ENCODE peak calls at places on chromosomes 13 and 19, in seven cellular contexts. K is GM12878, R is endodermal cell, T is upper lobe of right lung, V is IMR-90, P is mammary epithelial cell, E is adrenal gland. Y is an unnamed sample.
A peak's percentile ranks its signal among the peaks of the same experiment; 100 is the strongest.

GRCh38 chr13:45827318-45827717 is 24.2 kb downstream of the SIAH3 start:
- DNase-seq in K (no peak), P (no peak), V (no peak), T (no peak), E (peak; percentile 74), R (no peak), Y (no peak)

GRCh38 chr19:46429999-46430398 is 1.3 kb upstream of the PNMA8C start:
- DNase-seq in E (no peak), R (no peak), V (no peak), K (no peak), T (no peak), P (no peak), Y (no peak)

GRCh38 chr13:45396548-45397095 is 21.6 kb downstream of the SLC25A30 start:
- DNase-seq in E (no peak), V (peak; percentile 23), R (peak; percentile 64), K (no peak), T (no peak), P (no peak), Y (no peak)

GRCh38 chr19:15544283-15544682 is 36.0 kb downstream of the CYP4F22 start:
- DNase-seq in E (no peak), V (no peak), T (no peak), R (no peak), P (no peak), K (no peak), Y (no peak)

GRCh38 chr19:46776927-46777911 is 11.2 kb downstream of the SLC1A5 start:
- DNase-seq in R (peak; percentile 95), V (no peak), T (no peak), E (no peak), P (no peak), K (no peak), Y (no peak)

GRCh38 chr19:19777692-19778091 is 43.9 kb downstream of the ZNF506 start:
- DNase-seq in R (no peak), T (no peak), E (no peak), V (no peak), K (no peak), P (no peak), Y (no peak)

GRCh38 chr13:33053397-33054066 is 37.3 kb downstream of the KL start:
- DNase-seq in V (no peak), P (no peak), T (no peak), R (no peak), K (no peak), E (no peak), Y (peak; percentile 81)

GRCh38 chr19:15101479-15102082 is 5.6 kb upstream of the SYDE1 start:
- DNase-seq in E (peak; percentile 58), V (peak; percentile 56), T (no peak), K (no peak), P (peak; percentile 26), R (peak; percentile 90), Y (peak; percentile 27)

GRCh38 chr13:53150568-53150967 is 122.0 kb downstream of the OLFM4 start:
- DNase-seq in K (no peak), E (no peak), V (no peak), P (no peak), T (no peak), R (no peak), Y (no peak)

GRCh38 chr19:37817180-37817911 is 38.0 kb upstream of the ZNF573 start:
- DNase-seq in P (no peak), V (peak; percentile 3), T (peak; percentile 84), E (peak; percentile 86), R (peak; percentile 95), K (no peak), Y (peak; percentile 58)

GRCh38 chr13:24253520-24254150 is 55.7 kb upstream of the C1QTNF9 start:
- DNase-seq in K (no peak), P (no peak), V (no peak), E (no peak), T (no peak), R (no peak), Y (no peak)

GRCh38 chr19:31312004-31312403 is 37.2 kb downstream of the TSHZ3 start:
- DNase-seq in K (no peak), R (no peak), T (no peak), E (peak; percentile 30), V (peak; percentile 87), P (peak; percentile 29), Y (peak; percentile 93)

GRCh38 chr13:30689752-30690151 is 45.6 kb upstream of the ALOX5AP start:
- DNase-seq in E (no peak), P (no peak), V (no peak), R (no peak), T (no peak), K (no peak), Y (no peak)

GRCh38 chr19:10566658-10567410 is 1.0 kb upstream of the KRI1 start:
- DNase-seq in R (peak; percentile 63), T (no peak), K (peak; percentile 82), V (no peak), P (no peak), E (peak; percentile 68), Y (no peak)

GRCh38 chr13:84605927-84606326 is 723.7 kb upstream of the SLITRK1 start:
- DNase-seq in R (peak; percentile 87), P (no peak), K (no peak), V (no peak), E (no peak), T (no peak), Y (no peak)

GRCh38 chr19:39100500-39101166 is 16.5 kb downstream of the ACP7 start:
- DNase-seq in V (no peak), E (no peak), R (no peak), K (no peak), T (no peak), P (no peak), Y (no peak)

GRCh38 chr13:40185393-40185792 is 481.0 kb downstream of the FOXO1 start:
- DNase-seq in E (no peak), V (no peak), T (no peak), R (no peak), K (no peak), P (no peak), Y (no peak)

GRCh38 chr13:110470272-110471009 is 91.1 kb downstream of the RAB20 start:
- DNase-seq in K (no peak), R (no peak), P (no peak), V (no peak), T (no peak), E (peak; percentile 37), Y (no peak)

DNA sequence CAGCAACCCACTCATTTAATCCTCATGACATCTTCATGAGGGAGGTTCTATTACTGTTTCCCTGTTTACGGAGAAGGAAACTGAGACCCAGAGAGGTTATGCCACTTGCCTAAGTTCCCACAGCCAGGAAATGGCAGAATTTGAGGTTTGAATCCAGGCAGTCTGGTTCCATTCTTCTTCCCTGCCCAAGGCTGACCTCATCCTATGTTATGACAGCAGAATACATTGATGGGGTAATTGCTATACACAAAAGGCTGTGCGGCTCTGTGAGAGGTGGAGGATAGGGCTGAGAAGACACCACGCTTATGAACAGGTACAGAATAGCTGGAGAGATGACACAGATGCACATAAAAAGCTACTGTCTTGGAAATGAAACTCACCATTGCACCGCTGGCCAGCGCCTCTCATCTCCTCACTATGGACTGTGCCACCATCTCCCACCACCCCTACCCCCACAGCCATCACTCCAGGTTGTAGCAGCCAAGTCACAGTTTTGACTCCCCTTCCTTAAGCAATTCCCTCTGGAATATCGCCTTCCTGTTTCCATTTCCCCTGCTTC is 11.5 kb downstream of the MAG start:
- DNase-seq in T (no peak), V (no peak), P (no peak), R (peak; percentile 30), E (no peak), K (no peak), Y (no peak)
- H3K4me1 ChIP-seq in T (no peaks in the 10 kb centered on the region), V (no peaks in the 10 kb centered on the region), P (no peaks in the 10 kb centered on the region), R (no peaks in the 10 kb centered on the region), E (no peaks in the 10 kb centered on the region), K (no peaks in the 10 kb centered on the region), Y (no peaks in the 10 kb centered on the region)

DNA sequence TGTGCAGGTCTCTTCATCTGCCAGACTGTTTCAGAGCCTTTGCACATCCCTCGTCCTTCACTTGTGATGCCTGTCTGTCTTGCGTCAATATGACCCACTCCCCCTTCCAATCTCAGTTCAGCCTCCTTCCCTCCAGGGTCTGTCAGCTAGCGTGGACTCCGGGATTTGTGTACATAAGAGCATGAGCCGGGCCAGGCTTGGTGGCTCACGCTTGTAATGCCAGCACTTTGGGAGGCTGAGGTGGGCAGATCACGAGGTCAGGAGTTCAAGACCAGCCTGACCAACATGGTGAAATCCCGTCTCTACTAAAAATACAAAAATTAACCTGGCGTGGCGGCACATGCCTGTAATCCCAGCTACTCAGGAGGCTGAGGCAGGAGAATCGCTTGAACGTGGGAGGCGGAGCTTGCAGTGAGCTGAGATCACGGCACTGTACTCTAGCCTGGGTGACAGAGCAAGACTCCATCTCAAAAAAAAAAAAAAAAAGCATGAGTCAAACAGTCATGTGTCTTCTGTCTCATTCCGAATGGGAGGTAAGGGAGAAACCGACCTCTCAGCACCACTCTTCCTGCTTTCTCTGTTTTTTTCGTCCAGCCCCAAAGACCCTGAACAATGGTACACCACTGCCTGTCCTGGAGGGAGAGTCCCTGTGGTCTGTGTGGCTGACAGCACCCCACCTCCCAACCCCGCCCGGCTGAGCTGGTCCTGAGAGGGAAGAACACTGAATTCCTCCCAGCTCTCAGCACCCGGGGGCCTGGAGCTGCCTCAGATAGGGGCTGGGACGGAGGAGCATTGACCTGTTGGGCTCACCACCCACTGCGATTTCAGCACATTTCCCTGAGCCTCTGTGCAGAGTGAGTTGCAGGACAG is 2.4 kb upstream of the SIGLEC9 start:
- DNase-seq in V (no peak), E (peak; percentile 46), P (peak; percentile 35), K (no peak), T (no peak), R (no peak), Y (no peak)
- H3K4me1 ChIP-seq in V (no peaks in the 10 kb centered on the region), E (no peaks in the 10 kb centered on the region), P (peaks cover 5% of the 10 kb centered on the region), K (no peaks in the 10 kb centered on the region), T (no peaks in the 10 kb centered on the region), R (no peaks in the 10 kb centered on the region), Y (no peaks in the 10 kb centered on the region)

DNA sequence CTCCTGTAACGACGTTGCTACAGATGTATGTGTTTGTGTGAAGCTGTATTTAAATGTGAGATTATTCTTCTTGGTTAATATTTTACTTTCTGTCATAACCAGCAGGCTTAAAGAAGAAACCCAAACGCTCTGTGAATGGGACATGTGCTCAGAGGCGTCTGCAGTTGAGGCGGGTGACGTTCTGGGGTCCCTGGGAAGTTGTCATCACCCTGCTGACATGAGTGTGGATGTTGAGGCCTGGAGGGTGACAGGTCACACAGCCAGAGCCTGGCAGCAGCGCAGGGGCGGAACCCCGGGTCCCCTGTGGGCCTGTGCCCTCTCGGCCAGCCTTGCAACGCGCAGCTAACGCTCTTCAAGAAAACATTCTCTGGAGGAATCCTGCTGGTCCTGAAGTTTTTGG is 16.6 kb downstream of the RASA3 start:
- DNase-seq in V (no peak), E (no peak), K (no peak), T (peak; percentile 54), R (no peak), P (no peak), Y (no peak)
- H3K4me1 ChIP-seq in V (peaks cover 50% of the 10 kb centered on the region), E (no peaks in the 10 kb centered on the region), K (peaks cover 4% of the 10 kb centered on the region), T (peaks cover 30% of the 10 kb centered on the region), R (peaks cover 11% of the 10 kb centered on the region), P (peaks cover 11% of the 10 kb centered on the region), Y (peaks cover 50% of the 10 kb centered on the region)

DNA sequence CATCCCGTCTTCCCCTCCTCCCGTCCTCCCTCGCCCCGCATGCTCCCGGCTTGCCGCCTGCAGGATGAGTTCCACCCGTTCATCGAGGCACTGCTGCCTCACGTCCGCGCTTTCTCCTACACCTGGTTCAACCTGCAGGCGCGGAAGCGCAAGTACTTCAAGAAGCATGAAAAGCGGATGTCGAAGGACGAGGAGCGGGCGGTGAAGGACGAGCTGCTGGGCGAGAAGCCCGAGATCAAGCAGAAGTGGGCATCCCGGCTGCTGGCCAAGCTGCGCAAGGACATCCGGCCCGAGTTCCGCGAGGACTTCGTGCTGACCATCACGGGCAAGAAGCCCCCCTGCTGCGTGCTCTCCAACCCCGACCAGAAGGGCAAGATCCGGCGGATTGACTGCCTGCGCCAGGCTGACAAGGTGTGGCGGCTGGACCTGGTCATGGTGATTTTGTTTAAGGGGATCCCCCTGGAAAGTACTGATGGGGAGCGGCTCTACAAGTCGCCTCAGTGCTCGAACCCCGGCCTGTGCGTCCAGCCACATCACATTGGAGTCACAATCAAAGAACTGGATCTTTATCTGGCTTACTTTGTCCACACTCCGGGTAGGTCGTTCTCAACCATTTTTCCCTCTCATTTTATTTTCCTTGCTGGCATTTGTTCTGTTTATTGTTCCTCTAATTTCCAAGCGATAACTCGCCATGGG is 29.8 kb downstream of the NFIX start:
- DNase-seq in V (no peak), K (no peak), T (peak; percentile 85), P (peak; percentile 56), R (peak; percentile 77), E (peak; percentile 45), Y (peak; percentile 52)
- H3K4me1 ChIP-seq in V (peaks cover 36% of the 10 kb centered on the region), K (peaks cover 16% of the 10 kb centered on the region), T (peaks cover 70% of the 10 kb centered on the region), P (peaks cover 73% of the 10 kb centered on the region), R (no peaks in the 10 kb centered on the region), E (peaks cover 45% of the 10 kb centered on the region), Y (peaks cover 23% of the 10 kb centered on the region)